ENCODE peak calls at places on chromosomes 11 and 22, in ten cellular contexts. K is pancreas; D is stomach; X is OCI-LY7; E is Peyer's patch; Q is effector memory CD4-positive, alpha-beta T cell; Z is CD8-positive, alpha-beta T cell; G is naive thymus-derived CD4-positive, alpha-beta T cell; A is PC-9; V is cardiac muscle cell. I is an unnamed sample.

GRCh38 chr11:8728566-8728965 is 46.0 kb downstream of the RPL27A start:
- DNase-seq in K (no peak), D (no peak), X (no peak), E (no peak), Q (no peak), Z (no peak), G (no peak), A (no peak), V (peak; percentile 39), I (no peak)

GRCh38 chr11:45736424-45736823 is 68.5 kb upstream of the SLC35C1 start:
- DNase-seq in K (peak; percentile 33), D (no peak), X (no peak), E (no peak), Q (no peak), Z (no peak), G (no peak), A (no peak), V (peak; percentile 66), I (peak; percentile 79)

GRCh38 chr11:134819026-134819425 is 407.0 kb upstream of the B3GAT1 start:
- DNase-seq in K (no peak), D (no peak), X (no peak), E (no peak), Q (no peak), Z (no peak), G (no peak), A (no peak), V (no peak), I (no peak)

GRCh38 chr11:32101791-32102190 is 10.9 kb downstream of the RCN1 start:
- DNase-seq in K (no peak), D (no peak), X (no peak), E (no peak), Q (no peak), Z (no peak), G (no peak), A (no peak), V (no peak), I (no peak)

GRCh38 chr22:23193882-23194281 is 13.6 kb downstream of the BCR start:
- DNase-seq in K (no peak), D (no peak), X (no peak), E (no peak), Q (no peak), Z (no peak), G (no peak), A (no peak), V (no peak), I (no peak)

GRCh38 chr22:20062766-20063083 is 17.3 kb upstream of the DGCR8 start:
- DNase-seq in K (no peak), D (no peak), X (no peak), E (no peak), Q (no peak), Z (no peak), G (no peak), A (peak; percentile 61), V (peak; percentile 62), I (no peak)

GRCh38 chr11:14748093-14748492 is 104.5 kb downstream of the PDE3B start:
- DNase-seq in K (no peak), D (no peak), X (no peak), E (no peak), Q (no peak), Z (no peak), G (no peak), A (no peak), V (no peak), I (no peak)

GRCh38 chr11:7347611-7348431 is 96.1 kb downstream of the SYT9 start:
- DNase-seq in K (no peak), D (no peak), X (no peak), E (no peak), Q (no peak), Z (peak; percentile 13), G (no peak), A (no peak), V (no peak), I (no peak)

GRCh38 chr11:16382638-16383380 is 26.5 kb upstream of the SOX6 start:
- DNase-seq in K (no peak), D (no peak), X (no peak), E (no peak), Q (no peak), Z (no peak), G (no peak), A (no peak), V (no peak), I (no peak)

GRCh38 chr11:84398017-84398626 is 1112.0 kb upstream of the CCDC90B start:
- DNase-seq in K (no peak), D (no peak), X (peak; percentile 26), E (no peak), Q (no peak), Z (no peak), G (no peak), A (no peak), V (peak; percentile 51), I (no peak)

GRCh38 chr11:70203749-70204465 is 811 bp downstream of the FADD start:
- DNase-seq in K (no peak), D (peak; percentile 67), X (peak; percentile 75), E (peak; percentile 91), Q (peak; percentile 79), Z (peak; percentile 92), G (peak; percentile 79), A (peak; percentile 78), V (peak; percentile 88), I (peak; percentile 52)

GRCh38 chr11:12158926-12159325 is 48.5 kb downstream of the MICAL2 start:
- DNase-seq in K (no peak), D (no peak), X (no peak), E (no peak), Q (no peak), Z (no peak), G (no peak), A (no peak), V (peak; percentile 64), I (no peak)

GRCh38 chr11:12156301-12157140 is 46.1 kb downstream of the MICAL2 start:
- DNase-seq in K (no peak), D (no peak), X (no peak), E (no peak), Q (no peak), Z (no peak), G (no peak), A (no peak), V (no peak), I (no peak)

GRCh38 chr11:12154871-12155668 is 44.7 kb downstream of the MICAL2 start:
- DNase-seq in K (no peak), D (no peak), X (no peak), E (no peak), Q (no peak), Z (no peak), G (no peak), A (no peak), V (no peak), I (no peak)

GRCh38 chr11:12155696-12156095 is 45.3 kb downstream of the MICAL2 start:
- DNase-seq in K (no peak), D (no peak), X (no peak), E (no peak), Q (no peak), Z (no peak), G (no peak), A (no peak), V (no peak), I (no peak)

GRCh38 chr11:12157241-12157661 is 46.9 kb downstream of the MICAL2 start:
- DNase-seq in K (no peak), D (no peak), X (no peak), E (no peak), Q (no peak), Z (no peak), G (no peak), A (no peak), V (peak; percentile 78), I (no peak)
- H3K4me1 ChIP-seq in K (peaks cover 5% of the 10 kb centered on the region), D (peaks cover 62% of the 10 kb centered on the region), X (no peaks in the 10 kb centered on the region), E (peaks cover 50% of the 10 kb centered on the region), Q (peaks cover 14% of the 10 kb centered on the region), Z (peaks cover 14% of the 10 kb centered on the region), G (peaks cover 15% of the 10 kb centered on the region), A (peaks cover 10% of the 10 kb centered on the region), V (peaks cover 68% of the 10 kb centered on the region), I (no peaks in the 10 kb centered on the region)

GRCh38 chr11:121068787-121069186 is 32.3 kb upstream of the TECTA start:
- DNase-seq in K (no peak), D (no peak), X (no peak), E (peak; percentile 47), Q (no peak), Z (no peak), G (no peak), A (no peak), V (no peak), I (no peak)

GRCh38 chr11:121067026-121067425 is 34.0 kb upstream of the TECTA start:
- DNase-seq in K (no peak), D (no peak), X (no peak), E (no peak), Q (no peak), Z (no peak), G (no peak), A (no peak), V (no peak), I (no peak)

GRCh38 chr11:121066623-121067022 is 34.4 kb upstream of the TECTA start:
- DNase-seq in K (no peak), D (no peak), X (no peak), E (no peak), Q (no peak), Z (no peak), G (no peak), A (no peak), V (no peak), I (no peak)

GRCh38 chr11:121067453-121067852 is 33.6 kb upstream of the TECTA start:
- DNase-seq in K (no peak), D (no peak), X (no peak), E (no peak), Q (no peak), Z (no peak), G (no peak), A (no peak), V (no peak), I (no peak)

GRCh38 chr11:121067912-121068652 is 33.0 kb upstream of the TECTA start:
- DNase-seq in K (no peak), D (no peak), X (no peak), E (no peak), Q (no peak), Z (no peak), G (no peak), A (no peak), V (no peak), I (no peak)
- H3K36me3 ChIP-seq in K (no peaks in the 10 kb centered on the region), D (peaks cover 52% of the 10 kb centered on the region), X (peaks cover 7% of the 10 kb centered on the region), E (no peaks in the 10 kb centered on the region), Q (peaks cover 7% of the 10 kb centered on the region), Z (no peaks in the 10 kb centered on the region), G (peaks cover 25% of the 10 kb centered on the region), A (no peaks in the 10 kb centered on the region), V (peaks cover 29% of the 10 kb centered on the region), I (no peaks in the 10 kb centered on the region)

GRCh38 chr11:64395545-64396078 is 36.6 kb downstream of the RPS6KA4 start:
- DNase-seq in K (no peak), D (no peak), X (no peak), E (no peak), Q (no peak), Z (no peak), G (no peak), A (no peak), V (no peak), I (no peak)
- H3K4me3 ChIP-seq in K (no peak overlapping the region), D (no peak overlapping the region), X (no peak overlapping the region), E (no peak overlapping the region), Q (no peak overlapping the region), Z (no peak overlapping the region), G (no peak overlapping the region), A (no peak overlapping the region), V (no peak overlapping the region), I (no peak overlapping the region)

DNA sequence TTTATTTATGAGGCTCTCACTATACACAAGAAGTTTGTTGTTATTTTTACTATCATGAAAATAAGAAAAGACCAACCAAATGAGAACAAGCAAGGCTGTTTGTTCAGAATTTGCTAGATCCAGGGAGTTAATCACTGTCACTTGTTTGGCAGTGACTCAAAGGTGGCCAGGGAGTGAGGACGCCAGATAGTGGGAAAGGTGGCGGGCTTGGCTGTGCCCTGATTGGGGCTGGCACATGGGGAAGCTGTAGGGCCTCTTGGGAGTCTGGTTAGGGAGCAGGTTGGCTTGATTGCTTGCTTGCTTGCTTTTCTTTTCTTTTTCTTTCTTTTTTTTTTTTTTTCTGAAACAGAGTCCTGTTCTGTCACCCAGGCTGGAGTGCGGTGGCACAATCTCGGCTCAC is 53.1 kb upstream of the SLC22A12 start:
- DNase-seq in K (no peak), D (no peak), X (no peak), E (peak; percentile 11), Q (no peak), Z (no peak), G (no peak), A (no peak), V (no peak), I (no peak)
- H3K4me1 ChIP-seq in K (no peaks in the 10 kb centered on the region), D (no peaks in the 10 kb centered on the region), X (no peaks in the 10 kb centered on the region), E (no peaks in the 10 kb centered on the region), Q (no peaks in the 10 kb centered on the region), Z (no peaks in the 10 kb centered on the region), G (no peaks in the 10 kb centered on the region), A (peaks cover 6% of the 10 kb centered on the region), V (no peaks in the 10 kb centered on the region), I (no peaks in the 10 kb centered on the region)